ENCODE peak calls at places on chromosomes 13 and 19, in five cellular contexts. W is CD4-positive, alpha-beta memory T cell; X is cardiac muscle cell; G is stomach; Z is upper lobe of left lung. E is an unnamed sample.

GRCh38 chr13:35598233-35598632 is 121.7 kb upstream of the MAB21L1 start:
- DNase-seq in Z (no peak), G (no peak), W (no peak), X (no peak), E (no peak)

GRCh38 chr19:3670258-3670795 is 29.9 kb downstream of the PIP5K1C start:
- DNase-seq in W (no peak), Z (peak), X (peak), G (peak), E (no peak)

GRCh38 chr19:2050991-2051770 is at the start of gene MKNK2:
- DNase-seq in G (peak), Z (peak), X (peak), W (peak), E (peak)

GRCh38 chr13:67094952-67095351 is 135.2 kb downstream of the PCDH9 start:
- DNase-seq in G (no peak), W (no peak), X (peak), Z (no peak), E (no peak)

GRCh38 chr13:35771898-35772297 is 295.4 kb upstream of the MAB21L1 start:
- DNase-seq in X (peak), W (no peak), Z (no peak), G (no peak), E (no peak)

GRCh38 chr13:108269601-108270328 is at the start of gene TNFSF13B:
- DNase-seq in Z (peak), X (peak), W (peak), G (peak), E (peak)

GRCh38 chr19:18317998-18318800 is 4.7 kb downstream of the LSM4 start:
- DNase-seq in X (no peak), W (peak), G (peak), Z (peak), E (peak)

GRCh38 chr13:76632388-76633044 is 253.7 kb downstream of the KCTD12 start:
- DNase-seq in X (peak), G (no peak), W (no peak), Z (peak), E (no peak)

GRCh38 chr13:108276060-108276459 is 6.5 kb downstream of the TNFSF13B start:
- DNase-seq in G (peak), W (no peak), Z (peak), X (peak), E (no peak)

GRCh38 chr13:51818771-51819511 is 15.0 kb upstream of the DHRS12 start:
- DNase-seq in X (peak), G (peak), W (no peak), Z (no peak), E (no peak)

GRCh38 chr13:30308548-30308947 is 1.2 kb upstream of the KATNAL1 start:
- DNase-seq in Z (peak), W (no peak), G (no peak), X (peak), E (no peak)

GRCh38 chr13:33798023-33798422 is 19.9 kb upstream of the RFC3 start:
- DNase-seq in W (no peak), G (no peak), X (no peak), Z (no peak), E (no peak)

GRCh38 chr19:39140195-39140516 is 14.6 kb downstream of the PAK4 start:
- DNase-seq in Z (no peak), W (no peak), X (no peak), G (no peak), E (no peak)

GRCh38 chr19:2661615-2662014 is 40.9 kb downstream of the GNG7 start:
- DNase-seq in G (no peak), X (no peak), Z (no peak), W (no peak), E (no peak)

GRCh38 chr13:32790731-32791130 is 204.5 kb downstream of the PDS5B start:
- DNase-seq in G (no peak), X (peak), Z (no peak), W (no peak), E (no peak)

GRCh38 chr13:65932587-65933239 is 1297.4 kb downstream of the PCDH9 start:
- DNase-seq in Z (no peak), G (no peak), X (no peak), W (no peak), E (no peak)

GRCh38 chr19:18419195-18419698 is at the start of gene SSBP4:
- DNase-seq in G (peak), W (peak), Z (peak), X (peak), E (peak)

GRCh38 chr19:57465680-57466381 is 8.9 kb upstream of the VN1R1 start:
- DNase-seq in G (no peak), W (peak), Z (no peak), X (peak), E (no peak)

GRCh38 chr19:42519108-42519507 is 9.2 kb downstream of the CEACAM1 start:
- DNase-seq in Z (no peak), G (no peak), W (no peak), X (no peak), E (no peak)

GRCh38 chr13:95388420-95389079 is 87.3 kb upstream of the ABCC4 start:
- DNase-seq in Z (no peak), W (no peak), G (no peak), X (no peak), E (no peak)

GRCh38 chr19:44308011-44308410 is 3.2 kb upstream of the ZNF235 start:
- DNase-seq in X (peak), G (no peak), W (no peak), Z (no peak), E (no peak)

GRCh38 chr13:28551498-28551895 is 56.6 kb upstream of the FLT1 start:
- DNase-seq in W (no peak), G (no peak), Z (no peak), X (no peak), E (no peak)

GRCh38 chr13:66665991-66666390 is 564.1 kb downstream of the PCDH9 start:
- DNase-seq in Z (no peak), W (no peak), G (no peak), X (peak), E (no peak)

GRCh38 chr19:10416380-10417257 is 3.7 kb upstream of the PDE4A start:
- DNase-seq in X (peak), G (peak), W (peak), Z (peak), E (peak)

GRCh38 chr19:19580417-19580816 is 38.1 kb downstream of the PBX4 start:
- DNase-seq in X (no peak), W (no peak), Z (no peak), G (peak), E (no peak)

GRCh38 chr13:107608736-107609135 is 606.6 kb downstream of the LIG4 start:
- DNase-seq in G (no peak), W (no peak), X (no peak), Z (no peak), E (no peak)

GRCh38 chr13:98467263-98467985 is 109.5 kb downstream of the STK24 start:
- DNase-seq in G (no peak), Z (no peak), W (no peak), X (no peak), E (no peak)

GRCh38 chr13:46062190-46062589 is 9.6 kb upstream of the ZC3H13 start:
- DNase-seq in X (peak), W (no peak), Z (no peak), G (no peak), E (no peak)

GRCh38 chr13:111586291-111586690 is 265.8 kb downstream of the TEX29 start:
- DNase-seq in Z (no peak), G (peak), W (no peak), X (no peak), E (no peak)

GRCh38 chr19:10544242-10544752 is 593 bp downstream of the ATG4D start:
- DNase-seq in G (peak), W (no peak), Z (peak), X (no peak), E (no peak)

GRCh38 chr19:47094557-47095517 is 18.7 kb downstream of the ZC3H4 start:
- DNase-seq in G (peak), X (no peak), W (peak), Z (peak), E (no peak)

GRCh38 chr19:47280183-47280797 is 5.6 kb downstream of the INAFM1 start:
- DNase-seq in Z (no peak), W (peak), G (peak), X (peak), E (peak)

GRCh38 chr13:18212873-18213272 is 968.8 kb downstream of the TUBA3C start:
- DNase-seq in W (no peak), Z (no peak), X (peak), G (no peak), E (no peak)

GRCh38 chr13:61727714-61728275 is 312.1 kb upstream of the PCDH20 start:
- DNase-seq in Z (no peak), G (no peak), W (no peak), X (peak), E (no peak)

GRCh38 chr19:47356900-47357299 is 7.8 kb downstream of the DHX34 start:
- DNase-seq in X (no peak), W (no peak), G (no peak), Z (no peak), E (no peak)

GRCh38 chr19:43633520-43633919 is 6.1 kb downstream of the CADM4 start:
- DNase-seq in G (no peak), Z (no peak), X (no peak), W (no peak), E (no peak)

GRCh38 chr19:6020972-6021805 is 43.2 kb upstream of the RANBP3 start:
- DNase-seq in W (no peak), X (no peak), G (peak), Z (no peak), E (no peak)
- H3K27ac ChIP-seq in W (no peak), X (no peak), G (peak), Z (no peak), E (no peak)

GRCh38 chr13:104594801-104595200 is 1528.6 kb upstream of the SLC10A2 start:
- DNase-seq in W (no peak), G (no peak), X (no peak), Z (no peak), E (no peak)

GRCh38 chr13:104592545-104593250 is 1526.5 kb upstream of the SLC10A2 start:
- DNase-seq in Z (no peak), W (no peak), X (no peak), G (no peak), E (no peak)

GRCh38 chr13:104592127-104592526 is 1525.9 kb upstream of the SLC10A2 start:
- DNase-seq in Z (no peak), W (no peak), G (no peak), X (peak), E (no peak)

GRCh38 chr13:104593693-104594092 is 1527.5 kb upstream of the SLC10A2 start:
- DNase-seq in W (no peak), X (no peak), Z (no peak), G (no peak), E (no peak)

GRCh38 chr13:104593251-104593576 is 1527.0 kb upstream of the SLC10A2 start:
- DNase-seq in X (no peak), W (no peak), G (no peak), Z (no peak), E (no peak)
- H3K27ac ChIP-seq in X (no peak), W (no peak), G (no peak), Z (no peak), E (no peak)

GRCh38 chr19:12670159-12670928 is 3.7 kb downstream of the WDR83 start:
- DNase-seq in G (no peak), Z (no peak), X (no peak), W (no peak), E (no peak)
- H3K27ac ChIP-seq in G (peak), Z (peak), X (peak), W (peak), E (peak)

GRCh38 chr19:45560686-45561085 is 23.9 kb downstream of the OPA3 start:
- DNase-seq in G (no peak), Z (no peak), W (no peak), X (no peak), E (no peak)

GRCh38 chr19:45556835-45557234 is 27.8 kb downstream of the OPA3 start:
- DNase-seq in W (no peak), G (no peak), Z (no peak), X (no peak), E (no peak)

GRCh38 chr19:45554481-45554880 is 30.1 kb downstream of the OPA3 start:
- DNase-seq in G (no peak), X (no peak), W (no peak), Z (no peak), E (no peak)

GRCh38 chr19:45560038-45560437 is 24.6 kb downstream of the OPA3 start:
- DNase-seq in X (no peak), G (no peak), W (no peak), Z (no peak), E (no peak)

GRCh38 chr19:45558399-45558878 is 26.2 kb downstream of the OPA3 start:
- DNase-seq in Z (peak), W (peak), G (peak), X (peak), E (peak)
- H3K27ac ChIP-seq in Z (no peak), W (no peak), G (no peak), X (no peak), E (no peak)

GRCh38 chr13:27404680-27405079 is 19.7 kb upstream of the GTF3A start:
- DNase-seq in X (no peak), W (no peak), Z (no peak), G (peak), E (no peak)
- H3K27ac ChIP-seq in X (no peak), W (no peak), Z (no peak), G (peak), E (no peak)

GRCh38 chr19:32669205-32669785 is 5.7 kb downstream of the ANKRD27 start:
- DNase-seq in Z (no peak), X (no peak), G (no peak), W (no peak), E (no peak)
- H3K27ac ChIP-seq in Z (peak), X (no peak), G (no peak), W (no peak), E (no peak)

DNA sequence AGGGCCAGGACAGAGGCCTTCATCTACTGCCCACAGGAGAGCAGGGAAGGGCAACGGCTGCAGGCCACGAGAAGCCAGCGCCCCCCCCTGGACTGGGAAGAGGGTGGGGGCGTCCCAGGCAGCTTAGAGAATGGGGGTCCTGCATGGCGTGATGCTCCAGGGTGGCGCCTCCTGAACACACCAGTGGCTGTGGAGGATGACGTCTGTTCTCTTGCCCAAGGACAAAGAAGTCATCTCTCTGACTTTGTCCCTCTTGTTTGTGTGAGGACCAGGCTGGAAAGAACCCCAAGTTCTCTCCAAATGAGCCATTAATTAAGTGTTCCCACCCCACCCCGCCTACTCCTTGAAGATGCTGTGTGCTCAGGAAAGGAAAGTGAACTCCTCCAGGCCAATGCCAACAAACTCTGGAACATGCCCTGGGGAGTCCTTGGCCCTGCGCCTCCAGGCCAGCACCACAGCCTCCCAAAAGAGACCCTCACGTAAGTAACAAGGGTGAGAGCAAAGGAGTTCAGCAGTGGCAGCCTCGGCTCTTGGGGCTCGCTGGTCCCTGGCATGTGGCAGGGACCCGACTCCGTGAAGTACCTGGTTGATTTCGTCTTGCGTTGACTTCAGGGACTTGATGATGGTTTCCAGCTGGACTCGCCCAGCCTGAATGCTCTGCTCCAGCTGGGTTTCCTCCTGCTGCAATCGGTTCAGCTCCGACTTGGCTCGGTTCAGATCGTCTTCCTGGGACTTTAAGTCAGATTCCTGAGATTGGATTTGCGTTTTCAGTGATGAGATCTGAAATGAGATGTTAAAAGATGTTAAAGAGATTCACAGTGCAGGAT is 68.4 kb downstream of the EPS15L1 start:
- DNase-seq in G (no peak), X (no peak), W (no peak), Z (no peak), E (no peak)
- H3K27ac ChIP-seq in G (no peak), X (no peak), W (no peak), Z (peak), E (no peak)

GRCh38 chr13:110216006-110216402 is 91.0 kb downstream of the COL4A1 start:
- DNase-seq in X (no peak), W (no peak), G (no peak), Z (no peak), E (no peak)

GRCh38 chr13:110213461-110214074 is 93.4 kb downstream of the COL4A1 start:
- DNase-seq in W (no peak), G (no peak), X (no peak), Z (no peak), E (no peak)

GRCh38 chr13:110216403-110217041 is 90.4 kb downstream of the COL4A1 start:
- DNase-seq in X (peak), W (no peak), G (no peak), Z (no peak), E (no peak)

GRCh38 chr13:110215606-110216005 is 91.4 kb downstream of the COL4A1 start:
- DNase-seq in Z (no peak), W (no peak), G (no peak), X (no peak), E (no peak)

GRCh38 chr13:110214637-110215036 is 92.3 kb downstream of the COL4A1 start:
- DNase-seq in Z (no peak), W (no peak), G (no peak), X (peak), E (no peak)
- H3K27ac ChIP-seq in Z (no peak), W (no peak), G (peak), X (no peak), E (no peak)